ENCODE peak calls at places on chromosomes 6 and 20, in six cellular contexts. R is neuronal stem cell, W is HTR-8/SVneo, U is amniotic stem cell, O is mammary epithelial cell, E is upper lobe of right lung. P is an unnamed sample.

GRCh38 chr6:6793388-6794250 is 205.1 kb downstream of the LY86 start:
- DNase-seq in R (no peak), W (no peak), U (no peak), O (no peak), E (peak), P (no peak)

GRCh38 chr6:33838979-33839378 is 35.2 kb upstream of the MLN start:
- DNase-seq in R (no peak), W (no peak), U (no peak), O (no peak), E (no peak), P (no peak)

GRCh38 chr20:36835453-36836198 is 40.3 kb upstream of the TLDC2 start:
- DNase-seq in R (peak), W (peak), U (peak), O (peak), E (peak), P (peak)

GRCh38 chr6:128370072-128370471 is 150.3 kb downstream of the PTPRK start:
- DNase-seq in R (no peak), W (peak), U (peak), O (peak), E (no peak), P (no peak)

GRCh38 chr6:144019929-144020328 is 11.9 kb upstream of the PLAGL1 start:
- DNase-seq in R (no peak), W (no peak), U (no peak), O (no peak), E (no peak), P (no peak)

GRCh38 chr6:6588064-6588923 is at the start of gene LY86:
- DNase-seq in R (no peak), W (no peak), U (no peak), O (no peak), E (no peak), P (no peak)

GRCh38 chr20:4490595-4491280 is 231.0 kb upstream of the PRND start:
- DNase-seq in R (no peak), W (no peak), U (no peak), O (peak), E (no peak), P (no peak)

GRCh38 chr6:164442572-164442971 is 866.8 kb downstream of the C6orf118 start:
- DNase-seq in R (no peak), W (no peak), U (no peak), O (no peak), E (no peak), P (no peak)

GRCh38 chr6:161847628-161848027 is 573.8 kb upstream of the AGPAT4 start:
- DNase-seq in R (no peak), W (no peak), U (no peak), O (no peak), E (no peak), P (no peak)

GRCh38 chr6:15132854-15133670 is 112.8 kb upstream of the JARID2 start:
- DNase-seq in R (no peak), W (peak), U (no peak), O (peak), E (no peak), P (no peak)

GRCh38 chr6:169977434-169978265 is 226.2 kb downstream of the ERMARD start:
- DNase-seq in R (no peak), W (no peak), U (no peak), O (no peak), E (peak), P (no peak)

GRCh38 chr6:79302341-79302740 is 67.9 kb upstream of the HMGN3 start:
- DNase-seq in R (no peak), W (no peak), U (no peak), O (peak), E (no peak), P (no peak)

GRCh38 chr6:62285612-62286469 is at the start of gene KHDRBS2:
- DNase-seq in R (peak), W (peak), U (no peak), O (peak), E (peak), P (no peak)

GRCh38 chr6:163249651-163250101 is 164.8 kb upstream of the QKI start:
- DNase-seq in R (no peak), W (no peak), U (no peak), O (no peak), E (no peak), P (no peak)

GRCh38 chr20:47875302-47876025 is 90.2 kb upstream of the SULF2 start:
- DNase-seq in R (no peak), W (no peak), U (no peak), O (no peak), E (no peak), P (no peak)

GRCh38 chr6:92196320-92196719 is 1223.0 kb downstream of the EPHA7 start:
- DNase-seq in R (no peak), W (no peak), U (no peak), O (no peak), E (no peak), P (no peak)

GRCh38 chr20:5770987-5771318 is 20.8 kb downstream of the SHLD1 start:
- DNase-seq in R (no peak), W (no peak), U (no peak), O (peak), E (no peak), P (no peak)

GRCh38 chr6:7108964-7109836 is 1.4 kb downstream of the RREB1 start:
- DNase-seq in R (no peak), W (peak), U (peak), O (peak), E (peak), P (peak)